ENCODE peak calls at places on chromosomes 13 and 19, in nine cellular contexts. U is HFF-Myc; T is AG09309; I is breast epithelium; B is COR-L47; K is nephron progenitor cell; E is IMR-90; G is lower leg skin; D is naive thymus-derived CD8-positive, alpha-beta T cell. S is an unnamed sample.

GRCh38 chr13:98366959-98367358 is 189.9 kb upstream of the RNF113B start:
- DNase-seq in U (no peak), T (no peak), I (no peak), B (no peak), K (no peak), E (no peak), G (no peak), D (no peak), S (no peak)

GRCh38 chr13:87754097-87754496 is 82.9 kb downstream of the SLITRK5 start:
- DNase-seq in U (no peak), T (no peak), I (no peak), B (no peak), K (no peak), E (no peak), G (no peak), D (no peak), S (no peak)

GRCh38 chr19:50252111-50252886 is 48.9 kb downstream of the MYH14 start:
- DNase-seq in U (no peak), T (no peak), I (no peak), B (no peak), K (peak), E (no peak), G (no peak), D (no peak), S (no peak)

GRCh38 chr13:104301216-104301975 is 1235.2 kb upstream of the SLC10A2 start:
- DNase-seq in U (no peak), T (no peak), I (no peak), B (peak), K (no peak), E (peak), G (no peak), D (no peak), S (no peak)

GRCh38 chr19:3108775-3109174 is 14.6 kb downstream of the GNA11 start:
- DNase-seq in U (no peak), T (no peak), I (no peak), B (peak), K (peak), E (peak), G (no peak), D (peak), S (no peak)

GRCh38 chr19:50669319-50670101 is 20.3 kb downstream of the C19orf81 start:
- DNase-seq in U (no peak), T (no peak), I (no peak), B (no peak), K (peak), E (peak), G (no peak), D (peak), S (no peak)

GRCh38 chr13:29909975-29910674 is 59.7 kb upstream of the UBL3 start:
- DNase-seq in U (no peak), T (no peak), I (no peak), B (no peak), K (no peak), E (peak), G (peak), D (no peak), S (no peak)

GRCh38 chr19:41426952-41427646 is at the start of gene B3GNT8:
- DNase-seq in U (no peak), T (no peak), I (peak), B (no peak), K (peak), E (peak), G (peak), D (peak), S (no peak)

GRCh38 chr13:51539887-51540286 is 44.4 kb upstream of the WDFY2 start:
- DNase-seq in U (no peak), T (no peak), I (no peak), B (no peak), K (no peak), E (peak), G (no peak), D (no peak), S (no peak)

GRCh38 chr13:33838567-33839131 is 20.7 kb downstream of the RFC3 start:
- DNase-seq in U (no peak), T (peak), I (no peak), B (no peak), K (no peak), E (peak), G (no peak), D (no peak), S (no peak)

GRCh38 chr19:52190679-52191293 is 934 bp downstream of the PPP2R1A start:
- DNase-seq in U (no peak), T (no peak), I (peak), B (no peak), K (peak), E (peak), G (peak), D (no peak), S (no peak)

GRCh38 chr13:113842336-113843062 is 21.4 kb downstream of the GAS6 start:
- DNase-seq in U (no peak), T (no peak), I (no peak), B (no peak), K (no peak), E (no peak), G (no peak), D (no peak), S (no peak)

GRCh38 chr13:110138009-110138699 is 168.8 kb downstream of the COL4A1 start:
- DNase-seq in U (no peak), T (no peak), I (peak), B (peak), K (peak), E (peak), G (peak), D (peak), S (peak)

GRCh38 chr13:113851826-113852535 is 11.9 kb downstream of the GAS6 start:
- DNase-seq in U (no peak), T (no peak), I (no peak), B (no peak), K (no peak), E (no peak), G (no peak), D (no peak), S (no peak)

GRCh38 chr19:23287620-23288019 is 37.4 kb upstream of the ZNF724 start:
- DNase-seq in U (no peak), T (no peak), I (no peak), B (no peak), K (no peak), E (no peak), G (no peak), D (no peak), S (no peak)

GRCh38 chr13:40251343-40252032 is 415.0 kb downstream of the FOXO1 start:
- DNase-seq in U (no peak), T (no peak), I (no peak), B (no peak), K (no peak), E (no peak), G (no peak), D (peak), S (no peak)

GRCh38 chr13:113112893-113113845 is 7.6 kb downstream of the F7 start:
- DNase-seq in U (no peak), T (no peak), I (no peak), B (no peak), K (no peak), E (no peak), G (no peak), D (no peak), S (no peak)

GRCh38 chr19:27860309-27860934 is 1352.5 kb downstream of the UQCRFS1 start:
- DNase-seq in U (no peak), T (no peak), I (peak), B (no peak), K (no peak), E (no peak), G (no peak), D (no peak), S (no peak)

GRCh38 chr13:29454931-29455481 is 140.5 kb downstream of the SLC7A1 start:
- DNase-seq in U (no peak), T (no peak), I (peak), B (no peak), K (no peak), E (peak), G (no peak), D (no peak), S (no peak)

GRCh38 chr19:54806516-54806838 is 3.1 kb downstream of the KIR2DL4 start:
- DNase-seq in U (no peak), T (no peak), I (no peak), B (no peak), K (no peak), E (no peak), G (no peak), D (no peak), S (no peak)

GRCh38 chr13:109707044-109707794 is 79.2 kb downstream of the IRS2 start:
- DNase-seq in U (no peak), T (no peak), I (no peak), B (peak), K (peak), E (no peak), G (no peak), D (no peak), S (no peak)

GRCh38 chr13:114130708-114131580 is 1.5 kb downstream of the RASA3 start:
- DNase-seq in U (no peak), T (no peak), I (no peak), B (peak), K (peak), E (peak), G (no peak), D (peak), S (no peak)

GRCh38 chr19:17807731-17808316 is 12.9 kb downstream of the B3GNT3 start:
- DNase-seq in U (no peak), T (no peak), I (no peak), B (no peak), K (no peak), E (no peak), G (no peak), D (peak), S (no peak)

GRCh38 chr13:100674363-100674847 is at the start of gene TMTC4:
- DNase-seq in U (no peak), T (no peak), I (no peak), B (no peak), K (peak), E (no peak), G (no peak), D (no peak), S (no peak)

GRCh38 chr19:16898306-16899015 is 9.7 kb downstream of the F2RL3 start:
- DNase-seq in U (no peak), T (no peak), I (no peak), B (no peak), K (no peak), E (no peak), G (no peak), D (no peak), S (no peak)

GRCh38 chr19:4831351-4832340 is at the start of gene TICAM1:
- DNase-seq in U (no peak), T (no peak), I (peak), B (no peak), K (peak), E (peak), G (peak), D (peak), S (no peak)

GRCh38 chr19:11422163-11423068 is 3.3 kb upstream of the RGL3 start:
- DNase-seq in U (no peak), T (no peak), I (peak), B (no peak), K (peak), E (no peak), G (peak), D (peak), S (no peak)

GRCh38 chr19:28737021-28737525 is 475.9 kb downstream of the UQCRFS1 start:
- DNase-seq in U (peak), T (peak), I (no peak), B (peak), K (no peak), E (peak), G (no peak), D (peak), S (no peak)

GRCh38 chr19:8473652-8474476 is 28.6 kb downstream of the PRAM1 start:
- DNase-seq in U (no peak), T (no peak), I (no peak), B (no peak), K (no peak), E (no peak), G (no peak), D (no peak), S (no peak)

GRCh38 chr13:21033224-21033855 is 28.0 kb downstream of the LATS2 start:
- DNase-seq in U (no peak), T (no peak), I (peak), B (no peak), K (no peak), E (no peak), G (peak), D (no peak), S (no peak)

GRCh38 chr13:49066856-49067255 is 91.1 kb downstream of the FNDC3A start:
- DNase-seq in U (no peak), T (no peak), I (no peak), B (no peak), K (no peak), E (no peak), G (no peak), D (no peak), S (no peak)

GRCh38 chr13:67134322-67135129 is 95.6 kb downstream of the PCDH9 start:
- DNase-seq in U (no peak), T (no peak), I (no peak), B (no peak), K (no peak), E (peak), G (no peak), D (no peak), S (no peak)

GRCh38 chr13:30685320-30685859 is 50.0 kb upstream of the ALOX5AP start:
- DNase-seq in U (no peak), T (no peak), I (no peak), B (no peak), K (no peak), E (no peak), G (no peak), D (no peak), S (no peak)

GRCh38 chr13:36344886-36345437 is 1.2 kb downstream of the SPART start:
- DNase-seq in U (no peak), T (no peak), I (no peak), B (no peak), K (no peak), E (no peak), G (no peak), D (peak), S (no peak)

GRCh38 chr19:53503126-53503525 is 34.8 kb upstream of the ZNF331 start:
- DNase-seq in U (no peak), T (no peak), I (no peak), B (no peak), K (no peak), E (no peak), G (no peak), D (no peak), S (no peak)

GRCh38 chr13:67075239-67075638 is 154.9 kb downstream of the PCDH9 start:
- DNase-seq in U (peak), T (no peak), I (no peak), B (no peak), K (no peak), E (peak), G (no peak), D (no peak), S (no peak)

GRCh38 chr19:35295792-35296462 is 4.0 kb downstream of the MAG start:
- DNase-seq in U (no peak), T (no peak), I (no peak), B (no peak), K (no peak), E (no peak), G (no peak), D (peak), S (no peak)

GRCh38 chr13:28718186-28718537 is 608 bp downstream of the SLC46A3 start:
- DNase-seq in U (no peak), T (no peak), I (no peak), B (no peak), K (no peak), E (peak), G (peak), D (no peak), S (no peak)

S was measured in NCI-H1417 treated with DMSO at 0.1 percent for 48 hours.